ENCODE peak calls at places on chromosome 14, in ten cellular contexts. Y is stimulated activated CD8-positive, alpha-beta memory T cell treated with anti-CD3 and anti-CD28 coated beads, Interleukin-2, amount 100 ng/mL, for 1 hour; F is HT-29; U is tibial artery; G is activated T-cell treated with anti-CD3 and anti-CD28 coated beads, Interleukin-2, amount 50 U/mL, for 4 hours; W is HTR-8/SVneo; I is AG08395; P is NCI-H1048; Q is H4; O is activated CD4-positive, CD25-positive, alpha-beta regulatory T cell. C is an unnamed sample.

GRCh38 chr14:34700622-34701130 is 13.7 kb downstream of the CFL2 start:
- DNase-seq in Y (no peak), F (peak), U (no peak), G (no peak), W (no peak), I (no peak), P (no peak), Q (no peak), O (no peak), C (no peak)

GRCh38 chr14:23364604-23365352 is at the start of gene EFS:
- DNase-seq in Y (no peak), F (no peak), U (peak), G (no peak), W (no peak), I (peak), P (no peak), Q (no peak), O (no peak), C (no peak)

GRCh38 chr14:31206536-31207286 is 882 bp downstream of the HECTD1 start:
- DNase-seq in Y (peak), F (peak), U (peak), G (peak), W (no peak), I (peak), P (no peak), Q (no peak), O (peak), C (peak)

GRCh38 chr14:100688598-100689499 is 37.8 kb upstream of the DLK1 start:
- DNase-seq in Y (no peak), F (no peak), U (no peak), G (no peak), W (peak), I (peak), P (no peak), Q (peak), O (no peak), C (no peak)

GRCh38 chr14:56195727-56196126 is 77.5 kb downstream of the PELI2 start:
- DNase-seq in Y (no peak), F (no peak), U (no peak), G (no peak), W (no peak), I (no peak), P (no peak), Q (peak), O (no peak), C (no peak)

GRCh38 chr14:105532735-105533141 is 6.4 kb downstream of the TMEM121 start:
- DNase-seq in Y (no peak), F (no peak), U (peak), G (no peak), W (no peak), I (peak), P (no peak), Q (no peak), O (no peak), C (no peak)

GRCh38 chr14:99117671-99118045 is 154.3 kb downstream of the BCL11B start:
- DNase-seq in Y (no peak), F (no peak), U (peak), G (no peak), W (no peak), I (no peak), P (no peak), Q (no peak), O (no peak), C (no peak)

GRCh38 chr14:39374846-39375245 is 57.4 kb downstream of the FBXO33 start:
- DNase-seq in Y (no peak), F (no peak), U (no peak), G (no peak), W (no peak), I (peak), P (no peak), Q (no peak), O (no peak), C (no peak)

GRCh38 chr14:20093442-20093841 is 17.1 kb upstream of the OR4K17 start:
- DNase-seq in Y (no peak), F (no peak), U (no peak), G (no peak), W (no peak), I (no peak), P (no peak), Q (no peak), O (no peak), C (no peak)